ENCODE peak calls at places on chromosomes 4 and X, in four cellular contexts. N is K562, I is HepG2, W is GM12878. K is an unnamed sample.

GRCh38 chrX:134580947-134581346 is 77.3 kb downstream of the PLAC1 start:
- DNase-seq in I (no peak), W (no peak), N (no peak), K (no peak)

GRCh38 chr4:8281519-8282133 is 12.1 kb downstream of the HTRA3 start:
- DNase-seq in I (no peak), W (no peak), N (no peak), K (no peak)

GRCh38 chrX:115892787-115893671 is 277.5 kb upstream of the AGTR2 start:
- DNase-seq in N (peak; percentile 46), W (peak; percentile 73), I (peak; percentile 73), K (peak; percentile 21)

GRCh38 chr4:83819582-83819981 is 283.7 kb downstream of the GPAT3 start:
- DNase-seq in N (no peak), W (no peak), I (no peak), K (no peak)

GRCh38 chr4:89949782-89950387 is 55.2 kb downstream of the MMRN1 start:
- DNase-seq in W (no peak), I (no peak), N (no peak), K (no peak)

GRCh38 chrX:14029039-14029424 is 660 bp downstream of the GEMIN8 start:
- DNase-seq in W (no peak), I (no peak), N (peak; percentile 27), K (no peak)

GRCh38 chr4:168854216-168854921 is 155.7 kb downstream of the CBR4 start:
- DNase-seq in I (no peak), W (no peak), N (no peak), K (no peak)

GRCh38 chr4:53346920-53347852 is 18.7 kb downstream of the SCFD2 start:
- DNase-seq in N (no peak), W (no peak), I (no peak), K (no peak)

GRCh38 chr4:1539859-1540600 is 133.8 kb upstream of the NKX1-1 start:
- DNase-seq in N (no peak), I (no peak), W (no peak), K (no peak)

GRCh38 chr4:1511441-1512041 is 105.3 kb upstream of the NKX1-1 start:
- DNase-seq in I (peak; percentile 35), W (no peak), N (peak; percentile 86), K (peak; percentile 55)

GRCh38 chr4:1534076-1534872 is 128.0 kb upstream of the NKX1-1 start:
- DNase-seq in W (no peak), I (no peak), N (no peak), K (no peak)

GRCh38 chr4:57078685-57079521 is 31.3 kb downstream of the IGFBP7 start:
- DNase-seq in I (peak; percentile 46), N (no peak), W (no peak), K (peak; percentile 52)

GRCh38 chrX:73987166-73987565 is 316.8 kb upstream of the ZCCHC13 start:
- DNase-seq in N (no peak), W (peak; percentile 1), I (no peak), K (no peak)

GRCh38 chrX:153475751-153476281 is 5.4 kb upstream of the HAUS7 start:
- DNase-seq in I (no peak), W (no peak), N (no peak), K (no peak)

GRCh38 chr4:95084584-95084983 is 326.8 kb downstream of the BMPR1B start:
- DNase-seq in N (no peak), W (no peak), I (no peak), K (no peak)

GRCh38 chrX:72126048-72126415 is 5.7 kb downstream of the RTL5 start:
- DNase-seq in W (no peak), N (no peak), I (no peak), K (no peak)

GRCh38 chr4:165207016-165207430 is 338 bp upstream of the KLHL2 start:
- DNase-seq in I (no peak), N (peak; percentile 19), W (no peak), K (no peak)

GRCh38 chr4:143397887-143398286 is 61.2 kb downstream of the GAB1 start:
- DNase-seq in N (no peak), I (no peak), W (no peak), K (no peak)

GRCh38 chr4:155543126-155543765 is 123.4 kb upstream of the GUCY1A1 start:
- DNase-seq in I (no peak), N (no peak), W (no peak), K (no peak)

GRCh38 chr4:87120411-87121162 is 99.8 kb downstream of the KLHL8 start:
- DNase-seq in W (no peak), N (no peak), I (peak; percentile 47), K (no peak)

GRCh38 chrX:130280901-130281300 is 12.2 kb upstream of the ZNF280C start:
- DNase-seq in W (no peak), I (no peak), N (no peak), K (no peak)
- TF ChIP-seq CBFB in W (no peak), I (no peak), N (no peak), K (no peak)

GRCh38 chr4:15965325-15965724 is 2.4 kb upstream of the FGFBP2 start:
- DNase-seq in N (no peak), W (no peak), I (no peak), K (no peak)
- TF ChIP-seq CBFB in N (no peak), W (no peak), I (no peak), K (no peak)

GRCh38 chrX:43808231-43808630 is 74.0 kb downstream of the MAOB start:
- DNase-seq in W (no peak), N (no peak), I (no peak), K (no peak)
- TF ChIP-seq CBFB in W (no peak), N (no peak), I (no peak), K (no peak)

DNA sequence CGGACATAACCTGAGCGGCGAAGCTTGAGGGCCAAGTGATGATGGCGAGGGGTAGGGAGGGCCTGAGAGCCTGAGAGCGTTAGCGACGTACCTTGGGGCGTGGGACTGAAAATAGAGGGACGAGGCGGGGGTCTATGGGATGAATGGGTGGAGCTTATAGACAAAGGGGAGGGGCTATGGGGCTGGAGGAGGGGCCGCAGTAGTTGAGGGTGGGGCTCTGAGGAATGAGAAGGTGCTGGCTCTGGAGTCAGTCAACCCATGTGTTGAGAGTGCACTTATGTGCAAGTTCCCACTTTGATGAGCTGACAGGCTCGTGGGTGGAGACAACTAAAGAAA is 469 bp downstream of the TBC1D25 start:
- DNase-seq in W (no peak), I (peak; percentile 8), N (peak; percentile 73), K (peak; percentile 51)
- TF ChIP-seq CBFB in W (no peak), I (no peak), N (no peak), K (no peak)